ENCODE peak calls at places on chromosome 14, in seven cellular contexts. D is mammary epithelial cell; P is CD8-positive, alpha-beta memory T cell; N is cardiac muscle cell; F is PC-3; W is CD4-positive, alpha-beta T cell; C is tibial artery. O is an unnamed sample.
A peak's percentile ranks its signal among the peaks of the same experiment; 100 is the strongest.

GRCh38 chr14:61811882-61812346 is 49.7 kb downstream of the SNAPC1 start:
- DNase-seq in D (no peak), P (no peak), N (no peak), F (no peak), W (no peak), C (no peak), O (no peak)

GRCh38 chr14:82642425-82642824 is 1108.8 kb upstream of the SEL1L start:
- DNase-seq in D (no peak), P (no peak), N (peak; percentile 13), F (peak; percentile 3), W (no peak), C (no peak), O (no peak)

GRCh38 chr14:101810897-101811620 is 49.5 kb downstream of the PPP2R5C start:
- DNase-seq in D (peak; percentile 73), P (no peak), N (no peak), F (peak; percentile 60), W (no peak), C (no peak), O (no peak)

GRCh38 chr14:74579447-74580274 is 32.4 kb downstream of the LTBP2 start:
- DNase-seq in D (peak; percentile 95), P (no peak), N (peak; percentile 87), F (peak; percentile 97), W (no peak), C (no peak), O (no peak)

GRCh38 chr14:102565331-102565887 is 27.0 kb upstream of the RCOR1 start:
- DNase-seq in D (no peak), P (no peak), N (no peak), F (no peak), W (no peak), C (no peak), O (no peak)

GRCh38 chr14:64758711-64759554 is 54.7 kb downstream of the PLEKHG3 start:
- DNase-seq in D (peak; percentile 82), P (peak; percentile 33), N (peak; percentile 95), F (peak; percentile 82), W (no peak), C (no peak), O (no peak)

GRCh38 chr14:85572845-85573244 is 42.9 kb downstream of the FLRT2 start:
- DNase-seq in D (peak; percentile 87), P (no peak), N (peak; percentile 79), F (peak; percentile 70), W (no peak), C (no peak), O (no peak)

GRCh38 chr14:24171422-24172260 is at the start of gene REC8:
- DNase-seq in D (no peak), P (peak; percentile 89), N (peak; percentile 98), F (no peak), W (peak; percentile 55), C (peak; percentile 72), O (peak; percentile 48)

GRCh38 chr14:48936352-48936751 is 649.8 kb downstream of the RPS29 start:
- DNase-seq in D (no peak), P (no peak), N (peak; percentile 22), F (peak; percentile 60), W (no peak), C (no peak), O (no peak)

GRCh38 chr14:58747181-58747580 is 109.4 kb downstream of the DACT1 start:
- DNase-seq in D (peak; percentile 89), P (no peak), N (peak; percentile 98), F (peak; percentile 100), W (no peak), C (peak; percentile 83), O (no peak)

GRCh38 chr14:100149789-100150611 is 9.4 kb downstream of the DEGS2 start:
- DNase-seq in D (no peak), P (no peak), N (no peak), F (peak; percentile 52), W (no peak), C (no peak), O (no peak)

GRCh38 chr14:91796622-91797347 is 64.9 kb upstream of the CATSPERB start:
- DNase-seq in D (peak; percentile 17), P (no peak), N (peak; percentile 5), F (no peak), W (no peak), C (no peak), O (no peak)

GRCh38 chr14:59582161-59582560 is 5.5 kb upstream of the CCDC175 start:
- DNase-seq in D (no peak), P (no peak), N (no peak), F (no peak), W (no peak), C (no peak), O (no peak)

GRCh38 chr14:51680031-51680430 is 28.3 kb downstream of the FRMD6 start:
- DNase-seq in D (no peak), P (no peak), N (peak; percentile 46), F (no peak), W (no peak), C (no peak), O (no peak)

GRCh38 chr14:51424569-51425251 is 184.7 kb downstream of the TMX1 start:
- DNase-seq in D (no peak), P (no peak), N (peak; percentile 86), F (no peak), W (no peak), C (no peak), O (no peak)

GRCh38 chr14:67004521-67004920 is 184.7 kb upstream of the GARIN2 start:
- DNase-seq in D (no peak), P (no peak), N (no peak), F (no peak), W (no peak), C (no peak), O (no peak)

GRCh38 chr14:35879141-35879648 is 53.1 kb downstream of the BRMS1L start:
- DNase-seq in D (peak; percentile 21), P (no peak), N (peak; percentile 38), F (no peak), W (no peak), C (no peak), O (no peak)

GRCh38 chr14:51626788-51627187 is 24.9 kb upstream of the FRMD6 start:
- DNase-seq in D (no peak), P (no peak), N (no peak), F (no peak), W (no peak), C (no peak), O (no peak)

GRCh38 chr14:39469094-39469710 is 37.0 kb upstream of the FBXO33 start:
- DNase-seq in D (no peak), P (peak; percentile 58), N (peak; percentile 30), F (no peak), W (peak; percentile 12), C (no peak), O (no peak)

GRCh38 chr14:95227279-95227860 is 70.0 kb upstream of the DICER1 start:
- DNase-seq in D (no peak), P (no peak), N (peak; percentile 27), F (no peak), W (no peak), C (no peak), O (no peak)

GRCh38 chr14:78446807-78447206 is 276.6 kb downstream of the NRXN3 start:
- DNase-seq in D (no peak), P (no peak), N (peak; percentile 4), F (no peak), W (no peak), C (no peak), O (no peak)

GRCh38 chr14:104332634-104333270 is 194.4 kb downstream of the KIF26A start:
- DNase-seq in D (no peak), P (no peak), N (no peak), F (no peak), W (no peak), C (peak; percentile 38), O (no peak)

GRCh38 chr14:104333903-104334811 is 195.8 kb downstream of the KIF26A start:
- DNase-seq in D (no peak), P (no peak), N (no peak), F (no peak), W (no peak), C (no peak), O (no peak)

GRCh38 chr14:104335176-104335575 is 196.8 kb downstream of the KIF26A start:
- DNase-seq in D (no peak), P (no peak), N (no peak), F (no peak), W (no peak), C (no peak), O (no peak)

GRCh38 chr14:104335611-104336010 is 197.2 kb downstream of the KIF26A start:
- DNase-seq in D (no peak), P (no peak), N (no peak), F (no peak), W (no peak), C (no peak), O (no peak)

GRCh38 chr14:104334812-104335161 is 196.4 kb downstream of the KIF26A start:
- DNase-seq in D (no peak), P (no peak), N (no peak), F (no peak), W (no peak), C (no peak), O (no peak)
- H3K9me3 ChIP-seq in D (peaks cover 21% of the 10 kb centered on the region), P (no peaks in the 10 kb centered on the region), N (no peaks in the 10 kb centered on the region), F (peaks cover 4% of the 10 kb centered on the region), W (peaks cover 14% of the 10 kb centered on the region), C (peaks cover 11% of the 10 kb centered on the region), O (peaks cover 4% of the 10 kb centered on the region)

DNA sequence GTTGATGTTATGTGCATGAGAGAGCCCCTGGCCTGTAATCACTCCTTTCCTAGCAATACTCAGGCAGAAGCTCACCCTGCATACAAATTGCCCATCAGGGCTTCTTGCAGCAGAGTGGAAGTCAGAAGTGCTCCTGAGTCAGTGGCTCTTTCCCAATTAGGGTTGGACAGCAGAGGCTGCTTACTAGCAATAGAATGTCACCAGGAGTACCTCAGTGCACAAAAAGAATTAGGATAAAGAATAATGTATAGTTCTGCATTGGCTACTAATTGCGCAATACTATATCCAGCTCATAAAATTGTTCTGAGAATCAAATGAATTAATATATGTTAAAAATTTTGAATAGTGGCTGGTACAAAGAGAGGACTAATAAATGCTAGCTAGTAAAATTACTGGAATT is 161.1 kb downstream of the SLC35F4 start:
- DNase-seq in D (no peak), P (no peak), N (no peak), F (no peak), W (no peak), C (no peak), O (no peak)
- H3K9me3 ChIP-seq in D (peaks cover under 1% of the 10 kb centered on the region), P (no peaks in the 10 kb centered on the region), N (no peaks in the 10 kb centered on the region), F (peaks cover 2% of the 10 kb centered on the region), W (peaks cover 3% of the 10 kb centered on the region), C (no peaks in the 10 kb centered on the region), O (no peaks in the 10 kb centered on the region)

GRCh38 chr14:106508216-106508615 is 981.8 kb downstream of the TMEM121 start:
- DNase-seq in D (no peak), P (no peak), N (no peak), F (no peak), W (no peak), C (no peak), O (no peak)
- H3K9me3 ChIP-seq in D (peaks cover 14% of the 10 kb centered on the region), P (no peaks in the 10 kb centered on the region), N (no peaks in the 10 kb centered on the region), F (peaks cover 18% of the 10 kb centered on the region), W (no peaks in the 10 kb centered on the region), C (no peaks in the 10 kb centered on the region), O (no peaks in the 10 kb centered on the region)

GRCh38 chr14:28673056-28673455 is 93.5 kb upstream of the FOXG1 start:
- DNase-seq in D (peak; percentile 54), P (no peak), N (no peak), F (peak; percentile 65), W (no peak), C (no peak), O (no peak)
- H3K9me3 ChIP-seq in D (no peaks in the 10 kb centered on the region), P (no peaks in the 10 kb centered on the region), N (no peaks in the 10 kb centered on the region), F (no peaks in the 10 kb centered on the region), W (no peaks in the 10 kb centered on the region), C (no peaks in the 10 kb centered on the region), O (peaks cover 2% of the 10 kb centered on the region)

DNA sequence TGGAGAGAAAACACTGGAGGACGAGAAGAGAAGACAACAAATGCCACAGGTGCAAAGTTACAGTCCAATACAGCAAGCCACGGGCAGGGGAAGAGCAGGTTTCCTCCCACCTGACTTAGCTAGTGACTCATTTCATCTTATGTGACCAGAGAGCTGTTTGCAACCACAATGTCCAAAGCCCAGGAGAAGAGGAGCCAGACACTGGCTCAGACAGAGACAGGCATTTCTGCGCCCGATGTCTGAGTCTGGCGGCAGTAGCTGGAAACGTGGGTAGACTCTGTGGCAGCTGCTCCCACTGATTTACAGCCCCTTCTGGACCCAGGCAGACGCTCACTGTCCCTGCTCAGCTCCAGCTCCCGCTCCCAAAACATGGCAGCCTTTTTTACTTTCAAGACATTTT is 60.0 kb downstream of the CHGA start:
- DNase-seq in D (peak; percentile 20), P (peak; percentile 8), N (no peak), F (peak; percentile 41), W (no peak), C (no peak), O (no peak)
- H3K9me3 ChIP-seq in D (peaks cover 2% of the 10 kb centered on the region), P (no peaks in the 10 kb centered on the region), N (no peaks in the 10 kb centered on the region), F (no peaks in the 10 kb centered on the region), W (peaks cover 22% of the 10 kb centered on the region), C (no peaks in the 10 kb centered on the region), O (peaks cover 3% of the 10 kb centered on the region)